ENCODE peak calls at places on chromosomes 16 and 17, in four cellular contexts. M, H, Q and U are unnamed samples.

GRCh38 chr16:47574091-47575054 is 113.2 kb downstream of the PHKB start:
- DNase-seq in M (no peak), H (no peak), Q (no peak), U (no peak)

GRCh38 chr17:15036238-15036637 is 228.9 kb downstream of the PMP22 start:
- DNase-seq in M (no peak), H (no peak), Q (no peak), U (no peak)

GRCh38 chr17:14737984-14738651 is 437.2 kb downstream of the HS3ST3B1 start:
- DNase-seq in M (peak; percentile 85), H (peak; percentile 71), Q (peak; percentile 84), U (no peak)

GRCh38 chr17:27494192-27495091 is 38.2 kb downstream of the KSR1 start:
- DNase-seq in M (peak; percentile 85), H (peak; percentile 91), Q (no peak), U (no peak)

GRCh38 chr16:84367750-84368320 is 503 bp upstream of the ATP2C2 start:
- DNase-seq in M (no peak), H (no peak), Q (no peak), U (no peak)

GRCh38 chr17:21034350-21035235 is 8.2 kb downstream of the USP22 start:
- DNase-seq in M (no peak), H (no peak), Q (no peak), U (no peak)

GRCh38 chr17:2624292-2624731 is 30.9 kb downstream of the PAFAH1B1 start:
- DNase-seq in M (no peak), H (no peak), Q (no peak), U (no peak)

GRCh38 chr16:25007284-25007984 is 7.7 kb downstream of the ARHGAP17 start:
- DNase-seq in M (no peak), H (no peak), Q (no peak), U (no peak)

GRCh38 chr16:89909777-89910716 is 8.6 kb upstream of the MC1R start:
- DNase-seq in M (peak; percentile 53), H (peak; percentile 69), Q (no peak), U (peak; percentile 41)

GRCh38 chr17:48231995-48232729 is 124.6 kb downstream of the SNX11 start:
- DNase-seq in M (no peak), H (no peak), Q (no peak), U (no peak)

GRCh38 chr16:46828943-46829342 is 2.0 kb downstream of the C16orf87 start:
- DNase-seq in M (no peak), H (no peak), Q (no peak), U (no peak)

GRCh38 chr17:4934173-4934979 is 2.3 kb downstream of the GP1BA start:
- DNase-seq in M (peak; percentile 48), H (no peak), Q (no peak), U (no peak)

GRCh38 chr17:29018788-29019474 is 13.1 kb upstream of the SEZ6 start:
- DNase-seq in M (no peak), H (no peak), Q (no peak), U (no peak)

GRCh38 chr17:76264425-76264754 is 758 bp upstream of the UBALD2 start:
- DNase-seq in M (no peak), H (no peak), Q (no peak), U (no peak)

GRCh38 chr16:2085669-2086068 is 37.9 kb downstream of the TSC2 start:
- DNase-seq in M (no peak), H (no peak), Q (no peak), U (no peak)

GRCh38 chr16:53492499-53492898 is 10.5 kb downstream of the AKTIP start:
- DNase-seq in M (no peak), H (no peak), Q (no peak), U (no peak)

GRCh38 chr16:414395-415169 is 10.9 kb upstream of the RAB11FIP3 start:
- DNase-seq in M (no peak), H (no peak), Q (no peak), U (no peak)

GRCh38 chr16:87048038-87048743 is 269.0 kb downstream of the C16orf95 start:
- DNase-seq in M (no peak), H (no peak), Q (no peak), U (no peak)

GRCh38 chr16:555528-556478 is 4.4 kb upstream of the PRR35 start:
- DNase-seq in M (no peak), H (no peak), Q (no peak), U (no peak)

GRCh38 chr16:88368036-88368435 is 14.7 kb upstream of the ZNF469 start:
- DNase-seq in M (no peak), H (no peak), Q (no peak), U (no peak)

GRCh38 chr17:10210151-10210574 is 11.8 kb upstream of the GAS7 start:
- DNase-seq in M (no peak), H (no peak), Q (no peak), U (no peak)

GRCh38 chr17:77328823-77329740 is 188.3 kb downstream of the SEC14L1 start:
- DNase-seq in M (peak; percentile 17), H (no peak), Q (no peak), U (no peak)

GRCh38 chr17:75366432-75366831 is 39.0 kb downstream of the GRB2 start:
- DNase-seq in M (no peak), H (no peak), Q (no peak), U (no peak)

GRCh38 chr16:10616744-10617640 is 36.6 kb upstream of the EMP2 start:
- DNase-seq in M (peak; percentile 74), H (no peak), Q (no peak), U (no peak)

GRCh38 chr16:72923757-72924156 is 124.2 kb downstream of the ZFHX3 start:
- DNase-seq in M (no peak), H (no peak), Q (no peak), U (no peak)

GRCh38 chr17:10118788-10119130 is 79.6 kb downstream of the GAS7 start:
- DNase-seq in M (no peak), H (no peak), Q (no peak), U (no peak)

GRCh38 chr17:56630202-56630601 is 36.7 kb downstream of the NOG start:
- DNase-seq in M (no peak), H (no peak), Q (no peak), U (no peak)

GRCh38 chr17:77409282-77410161 is 268.8 kb downstream of the SEC14L1 start:
- DNase-seq in M (peak; percentile 79), H (no peak), Q (no peak), U (no peak)

GRCh38 chr16:88059701-88060386 is 108.6 kb downstream of the BANP start:
- DNase-seq in M (no peak), H (no peak), Q (no peak), U (no peak)

GRCh38 chr16:26818393-26818792 is 248.3 kb upstream of the C16orf82 start:
- DNase-seq in M (no peak), H (no peak), Q (no peak), U (no peak)

GRCh38 chr16:22326369-22326652 is 29.1 kb downstream of the POLR3E start:
- DNase-seq in M (no peak), H (no peak), Q (no peak), U (no peak)

GRCh38 chr17:17467720-17468119 is 9.1 kb upstream of the MED9 start:
- DNase-seq in M (no peak), H (no peak), Q (no peak), U (no peak)

GRCh38 chr17:4744999-4745969 is 5.6 kb upstream of the CXCL16 start:
- DNase-seq in M (no peak), H (no peak), Q (no peak), U (no peak)

GRCh38 chr17:39629494-39629880 is 2.7 kb downstream of the PPP1R1B start:
- DNase-seq in M (no peak), H (no peak), Q (no peak), U (no peak)

GRCh38 chr17:79082311-79083190 is 7.9 kb downstream of the ENGASE start:
- DNase-seq in M (no peak), H (no peak), Q (no peak), U (no peak)

GRCh38 chr17:57499648-57500049 is 243.3 kb downstream of the MSI2 start:
- DNase-seq in M (no peak), H (no peak), Q (no peak), U (no peak)

GRCh38 chr16:69535123-69536050 is 30.4 kb upstream of the NFAT5 start:
- DNase-seq in M (no peak), H (no peak), Q (no peak), U (no peak)

GRCh38 chr17:44071198-44071520 is 624 bp downstream of the G6PC3 start:
- DNase-seq in M (no peak), H (no peak), Q (no peak), U (no peak)

GRCh38 chr17:44067547-44067945 is 1.1 kb upstream of the LSM12 start:
- DNase-seq in M (no peak), H (no peak), Q (no peak), U (no peak)

GRCh38 chr17:44071772-44072171 is 1.2 kb downstream of the G6PC3 start:
- DNase-seq in M (no peak), H (peak; percentile 35), Q (no peak), U (no peak)

GRCh38 chr17:44069974-44070454 is 521 bp upstream of the G6PC3 start:
- DNase-seq in M (no peak), H (no peak), Q (no peak), U (no peak)

GRCh38 chr17:44070455-44071197 is at the start of gene G6PC3:
- DNase-seq in M (peak; percentile 93), H (peak; percentile 93), Q (peak; percentile 95), U (peak; percentile 83)
- TF ChIP-seq CTCF in M (no peak), H (no peak), Q (no peak), U (no peak)

GRCh38 chr16:86044241-86044671 is 145.3 kb downstream of the IRF8 start:
- DNase-seq in M (no peak), H (no peak), Q (peak; percentile 23), U (no peak)
- TF ChIP-seq CTCF in M (no peak), H (no peak), Q (peak; percentile 71), U (no peak)

GRCh38 chr16:30187556-30187865 is 4.1 kb downstream of the CORO1A start:
- DNase-seq in M (no peak), H (no peak), Q (no peak), U (no peak)

GRCh38 chr16:30186444-30186781 is 3.0 kb downstream of the CORO1A start:
- DNase-seq in M (no peak), H (no peak), Q (no peak), U (no peak)

GRCh38 chr16:30187971-30188561 is 4.7 kb downstream of the CORO1A start:
- DNase-seq in M (no peak), H (no peak), Q (no peak), U (no peak)

GRCh38 chr16:30185683-30186421 is 2.5 kb downstream of the CORO1A start:
- DNase-seq in M (no peak), H (no peak), Q (no peak), U (no peak)

GRCh38 chr16:30186782-30187555 is 3.6 kb downstream of the CORO1A start:
- DNase-seq in M (peak; percentile 41), H (peak; percentile 68), Q (no peak), U (peak; percentile 69)
- TF ChIP-seq CTCF in M (peak; percentile 69), H (peak; percentile 52), Q (peak; percentile 40), U (peak; percentile 44)

GRCh38 chr17:35660902-35661301 is 70.5 kb upstream of the RASL10B start:
- DNase-seq in M (no peak), H (no peak), Q (no peak), U (no peak)
- TF ChIP-seq CTCF in M (no peak), H (no peak), Q (no peak), U (no peak)